ENCODE peak calls at places on chromosomes 12 and 14, in four cellular contexts. F is mucosa of gallbladder; B is AG04450; W is stimulated activated CD4-positive, alpha-beta T cell treated with anti-CD3 and anti-CD28 coated beads, Interleukin-4, amount 100 ng/mL, for 24 hours. Q is an unnamed sample.

GRCh38 chr14:99737956-99738667 is 54.0 kb downstream of the CYP46A1 start:
- DNase-seq in F (no peak), B (no peak), W (no peak), Q (no peak)

GRCh38 chr12:57107456-57107855 is 3.7 kb downstream of the STAT6 start:
- DNase-seq in F (no peak), B (no peak), W (no peak), Q (no peak)

GRCh38 chr14:77000340-77001235 is 27.9 kb downstream of the IRF2BPL start:
- DNase-seq in F (peak), B (no peak), W (no peak), Q (peak)

GRCh38 chr14:50399251-50400032 is 2.8 kb upstream of the CDKL1 start:
- DNase-seq in F (no peak), B (peak), W (no peak), Q (peak)

GRCh38 chr14:34824826-34825225 is 50.3 kb downstream of the BAZ1A start:
- DNase-seq in F (no peak), B (no peak), W (no peak), Q (no peak)

GRCh38 chr14:100072783-100073346 is 7.6 kb downstream of the EVL start:
- DNase-seq in F (peak), B (no peak), W (peak), Q (no peak)

GRCh38 chr12:47397664-47398281 is 308.1 kb downstream of the RPAP3 start:
- DNase-seq in F (peak), B (no peak), W (peak), Q (peak)

GRCh38 chr14:20934148-20934762 is 21.0 kb upstream of the RNASE2 start:
- DNase-seq in F (no peak), B (no peak), W (peak), Q (peak)

GRCh38 chr12:116382456-116382902 is 105.0 kb upstream of the MED13L start:
- DNase-seq in F (no peak), B (no peak), W (no peak), Q (no peak)

GRCh38 chr12:68290126-68290525 is 36.7 kb upstream of the IL22 start:
- DNase-seq in F (no peak), B (no peak), W (peak), Q (no peak)

GRCh38 chr14:90453401-90453951 is 56.6 kb downstream of the CALM1 start:
- DNase-seq in F (peak), B (no peak), W (no peak), Q (no peak)

Q was measured in AG08395.